ENCODE peak calls at places on chromosomes 13 and 19, in nine cellular contexts. J, F, G, C, O, Y, I, Z and A are unnamed samples.

GRCh38 chr19:18682807-18683108 is 722 bp upstream of the CRTC1 start:
- DNase-seq in G (no peak), I (no peak), Y (no peak), F (no peak), C (no peak), O (no peak), J (peak; percentile 69), Z (no peak), A (no peak)

GRCh38 chr13:77810891-77811290 is 107.7 kb downstream of the EDNRB start:
- DNase-seq in C (no peak), F (no peak), Z (no peak), J (no peak), I (no peak), G (no peak), O (no peak), Y (no peak), A (no peak)

GRCh38 chr19:23183251-23183650 is 66.4 kb downstream of the ZNF730 start:
- DNase-seq in G (no peak), O (no peak), Y (no peak), F (no peak), I (no peak), C (no peak), Z (no peak), J (no peak), A (no peak)

GRCh38 chr13:100875392-100876043 is 200.9 kb upstream of the TMTC4 start:
- DNase-seq in I (no peak), Z (no peak), Y (no peak), C (no peak), O (no peak), G (no peak), F (no peak), J (peak; percentile 14), A (peak; percentile 97)

GRCh38 chr19:40691421-40692211 is 1.2 kb upstream of the NUMBL start:
- DNase-seq in C (no peak), I (no peak), G (peak; percentile 74), J (peak; percentile 37), Z (peak; percentile 19), F (peak; percentile 6), Y (no peak), O (no peak), A (no peak)

GRCh38 chr13:38804536-38804935 is 117.7 kb downstream of the FREM2 start:
- DNase-seq in I (no peak), Y (no peak), C (no peak), O (no peak), G (no peak), J (no peak), F (no peak), Z (no peak), A (no peak)

GRCh38 chr19:6357995-6358394 is 3.3 kb upstream of the CLPP start:
- DNase-seq in C (no peak), I (no peak), F (no peak), J (no peak), O (no peak), Z (no peak), Y (no peak), G (no peak), A (no peak)

GRCh38 chr13:74966814-74967213 is 515.2 kb downstream of the TBC1D4 start:
- DNase-seq in Z (no peak), O (no peak), C (peak; percentile 14), J (no peak), G (peak; percentile 27), F (no peak), I (no peak), Y (no peak), A (peak; percentile 69)